ENCODE peak calls at places on chromosome 1, in five cellular contexts. B is bronchial epithelial cell, W is upper lobe of right lung, L is ovary, J is foreskin fibroblast. C is an unnamed sample.

GRCh38 chr1:161676958-161677689 is 14.2 kb downstream of the FCGR2B start:
- DNase-seq in B (no peak), W (no peak), L (no peak), J (no peak), C (no peak)

GRCh38 chr1:67732750-67733151 is 47.8 kb downstream of the GADD45A start:
- DNase-seq in B (no peak), W (no peak), L (no peak), J (peak; percentile 68), C (peak; percentile 49)

GRCh38 chr1:7289694-7290093 is 481.4 kb upstream of the VAMP3 start:
- DNase-seq in B (no peak), W (no peak), L (no peak), J (no peak), C (no peak)

GRCh38 chr1:245247791-245248789 is 93.3 kb downstream of the KIF26B start:
- DNase-seq in B (peak; percentile 56), W (no peak), L (no peak), J (peak; percentile 6), C (no peak)

GRCh38 chr1:13828454-13829151 is 128.6 kb downstream of the PRDM2 start:
- DNase-seq in B (peak; percentile 21), W (peak; percentile 85), L (peak; percentile 78), J (peak; percentile 47), C (no peak)

GRCh38 chr1:179785025-179785424 is 41.9 kb downstream of the FAM163A start:
- DNase-seq in B (no peak), W (no peak), L (no peak), J (no peak), C (no peak)

GRCh38 chr1:68117416-68117815 is 67.0 kb upstream of the DIRAS3 start:
- DNase-seq in B (no peak), W (no peak), L (no peak), J (no peak), C (no peak)

GRCh38 chr1:228782662-228783414 is 47.6 kb downstream of the RHOU start:
- DNase-seq in B (peak; percentile 12), W (no peak), L (no peak), J (peak; percentile 52), C (no peak)

GRCh38 chr1:204331275-204331674 is 28.5 kb downstream of the PLEKHA6 start:
- DNase-seq in B (no peak), W (peak; percentile 74), L (no peak), J (no peak), C (no peak)
- TF ChIP-seq CTCF in B (no peak), W (no peak), L (no peak), J (no peak), C (no peak)

GRCh38 chr1:61853545-61853944 is 111.3 kb downstream of the PATJ start:
- DNase-seq in B (peak; percentile 17), W (no peak), L (no peak), J (peak; percentile 58), C (no peak)
- TF ChIP-seq CTCF in B (no peak), W (peak; percentile 16), L (no peak), J (peak; percentile 25), C (peak; percentile 41)

DNA sequence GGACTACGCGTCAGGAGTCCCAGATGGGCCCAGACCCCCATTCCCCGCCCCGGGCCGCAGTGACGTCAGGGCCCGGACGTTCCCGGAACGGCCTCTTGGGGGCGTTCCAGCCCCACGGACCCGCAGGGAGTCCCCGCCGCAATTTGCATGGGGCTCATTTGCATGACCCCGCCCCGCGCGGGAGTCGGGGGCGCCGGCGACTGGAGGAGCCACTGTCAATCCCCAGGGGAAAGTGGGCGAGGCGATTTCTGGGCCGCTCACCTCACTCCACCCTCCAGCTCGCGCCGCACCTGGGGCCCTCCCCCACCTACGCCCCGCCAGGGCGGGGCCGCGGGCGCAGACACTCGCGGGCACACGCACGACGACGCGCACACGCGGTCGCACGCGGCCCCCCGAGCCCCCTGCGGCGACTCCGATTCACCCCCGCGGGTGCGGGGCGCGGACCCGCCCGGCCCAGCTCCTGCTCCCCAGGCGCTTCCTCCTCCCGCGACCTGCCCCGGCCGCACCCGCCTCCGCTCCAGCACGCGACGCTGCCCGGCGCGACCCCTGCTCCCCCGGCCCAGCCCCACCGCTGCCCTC is 13.2 kb downstream of the AGRN start:
- DNase-seq in B (peak; percentile 74), W (peak; percentile 91), L (peak; percentile 82), J (peak; percentile 80), C (peak; percentile 65)
- TF ChIP-seq CTCF in B (peak; percentile 78), W (peak; percentile 65), L (peak; percentile 38), J (peak; percentile 60), C (peak; percentile 73)

DNA sequence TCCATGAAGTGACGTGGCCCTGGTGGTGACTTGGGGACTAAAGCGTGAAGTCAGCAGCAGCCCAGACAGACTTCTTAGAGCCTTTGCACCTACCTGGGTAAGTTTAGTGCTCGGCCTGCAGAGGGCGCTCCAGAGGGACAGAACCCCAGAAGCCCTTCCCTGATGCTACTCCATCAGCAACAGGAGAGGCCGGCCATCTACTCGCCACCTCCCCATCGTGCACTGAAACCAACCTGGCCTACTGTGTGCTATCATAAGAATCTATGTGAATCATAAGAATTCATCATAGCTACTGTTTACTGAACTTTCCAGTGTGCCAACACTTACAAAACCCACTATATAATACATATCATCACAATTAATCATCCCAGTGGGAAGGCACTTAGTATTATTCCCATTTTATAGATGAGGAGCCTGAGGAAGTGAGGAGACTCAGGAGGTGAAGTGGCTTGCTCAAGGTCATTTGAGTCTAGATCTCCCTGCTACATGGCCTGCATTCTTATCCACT is 7.9 kb upstream of the EDN2 start:
- DNase-seq in B (peak; percentile 59), W (no peak), L (no peak), J (no peak), C (peak; percentile 12)
- TF ChIP-seq CTCF in B (peak; percentile 75), W (peak; percentile 38), L (no peak), J (peak; percentile 46), C (peak; percentile 41)

DNA sequence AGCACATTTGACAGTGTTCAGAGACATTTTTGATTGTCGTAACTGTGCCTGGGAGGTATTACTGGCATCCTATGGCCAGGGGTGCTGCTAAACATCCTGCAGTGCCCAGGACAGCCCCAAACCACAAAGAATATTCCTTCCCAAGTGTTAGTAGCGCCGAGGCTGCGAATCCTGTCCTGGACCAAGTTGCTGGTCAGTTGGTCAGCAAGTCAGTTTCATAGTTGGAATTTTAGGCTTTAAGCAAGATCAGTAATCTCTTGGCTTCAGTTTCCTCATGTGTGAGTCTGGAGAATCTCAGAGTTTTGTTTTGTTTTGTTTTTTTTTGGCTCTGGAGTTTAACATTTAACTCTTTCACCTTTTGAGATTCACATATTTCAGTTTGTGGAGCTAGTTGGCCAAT is 65.0 kb downstream of the MTR start:
- DNase-seq in B (no peak), W (no peak), L (no peak), J (no peak), C (no peak)
- TF ChIP-seq CTCF in B (no peak), W (no peak), L (no peak), J (no peak), C (no peak)

DNA sequence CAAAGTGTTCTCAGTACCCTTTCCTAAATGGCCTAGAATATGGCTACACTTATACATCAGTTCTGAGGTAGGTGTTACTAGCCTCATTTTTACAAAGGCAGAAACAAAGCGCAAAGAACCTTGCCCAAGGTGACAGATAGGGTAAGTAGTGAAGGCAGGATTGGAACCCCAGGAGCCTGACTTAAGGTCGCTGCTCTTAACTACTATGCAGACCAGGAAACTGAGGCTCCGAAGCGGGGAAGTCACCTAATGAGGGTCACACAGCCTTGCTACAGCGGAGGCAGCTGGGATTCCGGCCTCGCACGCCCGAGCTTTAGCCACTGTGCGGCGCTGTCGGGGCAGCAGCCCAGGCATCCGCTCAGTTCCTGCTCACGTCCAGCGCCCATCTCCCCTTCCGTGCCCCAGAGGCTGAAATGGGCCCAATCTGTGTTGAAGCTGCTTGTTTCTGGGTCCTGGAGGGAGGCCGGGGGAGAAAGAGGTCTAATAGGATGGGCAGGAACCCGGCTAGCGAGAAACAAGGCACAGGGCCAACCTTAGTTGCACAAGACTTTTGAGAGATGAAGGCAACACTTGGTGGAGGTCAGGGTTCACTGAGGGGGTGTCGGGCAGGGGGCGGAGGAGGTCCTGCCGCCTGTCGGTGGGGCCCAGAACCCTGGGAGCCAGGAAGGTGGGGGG is 1.4 kb upstream of the FOXD2 start:
- DNase-seq in B (peak; percentile 54), W (peak; percentile 90), L (peak; percentile 65), J (peak; percentile 89), C (peak; percentile 68)
- TF ChIP-seq CTCF in B (peak; percentile 100), W (peak; percentile 88), L (peak; percentile 55), J (peak; percentile 99), C (peak; percentile 75)

GRCh38 chr1:222521299-222522104 is 26.4 kb downstream of the HHIPL2 start:
- DNase-seq in B (peak; percentile 82), W (no peak), L (no peak), J (peak; percentile 86), C (no peak)
- TF ChIP-seq CTCF in B (no peak), W (no peak), L (no peak), J (no peak), C (no peak)

GRCh38 chr1:246390855-246391254 is 116.2 kb downstream of the SMYD3 start:
- DNase-seq in B (no peak), W (no peak), L (no peak), J (no peak), C (no peak)
- TF ChIP-seq CTCF in B (no peak), W (no peak), L (no peak), J (no peak), C (no peak)

C was measured in left ventricle myocardium inferior.